ENCODE peak calls at places on chromosomes 11 and 22, in nine cellular contexts. F is stimulated activated CD4-positive, alpha-beta T cell treated with anti-CD3 and anti-CD28 coated beads, Interleukin-15, amount 100 ng/mL, for 24 hours; K is breast epithelium; Q is memory B cell; U is frontal cortex; B is MG63; P is upper lobe of right lung; Y is mucosa of gallbladder; A is foreskin fibroblast. I is an unnamed sample.

GRCh38 chr22:37428649-37429586 is 1.6 kb upstream of the ELFN2 start:
- DNase-seq in B (peak; percentile 47), U (no peak), P (no peak), Y (peak; percentile 31), Q (peak; percentile 57), F (peak; percentile 73), K (no peak), A (peak; percentile 75), I (peak; percentile 46)

GRCh38 chr11:132523929-132524328 is 1008.4 kb downstream of the OPCML start:
- DNase-seq in U (no peak), F (no peak), Y (no peak), P (no peak), A (no peak), K (no peak), Q (no peak), B (peak; percentile 2), I (no peak)

GRCh38 chr11:15660496-15660895 is 545.8 kb downstream of the INSC start:
- DNase-seq in K (no peak), B (no peak), P (no peak), Y (no peak), Q (no peak), A (no peak), U (no peak), F (no peak), I (no peak)

GRCh38 chr11:40425168-40425567 is 1034.3 kb downstream of the LRRC4C start:
- DNase-seq in B (no peak), F (no peak), Y (no peak), U (no peak), Q (no peak), A (no peak), P (no peak), K (no peak), I (no peak)

GRCh38 chr11:65427691-65428577 is 5.3 kb downstream of the NEAT1 start:
- DNase-seq in K (peak; percentile 51), F (peak; percentile 60), A (peak; percentile 82), Y (no peak), B (peak; percentile 72), U (no peak), P (peak; percentile 65), Q (no peak), I (no peak)

GRCh38 chr11:134258577-134258976 is 5.2 kb downstream of the ACAD8 start:
- DNase-seq in Q (no peak), P (no peak), F (no peak), Y (no peak), A (no peak), U (no peak), K (no peak), B (no peak), I (no peak)

GRCh38 chr11:76313913-76314740 is 66.8 kb downstream of the THAP12 start:
- DNase-seq in A (peak; percentile 44), Y (no peak), U (no peak), F (no peak), B (no peak), Q (no peak), K (no peak), P (no peak), I (no peak)

GRCh38 chr22:31210830-31211503 is 1.1 kb upstream of the LIMK2 start:
- DNase-seq in U (no peak), A (peak; percentile 33), F (peak; percentile 16), Q (no peak), Y (no peak), B (no peak), P (no peak), K (no peak), I (no peak)

GRCh38 chr22:36644333-36644757 is 59.2 kb downstream of the CACNG2 start:
- DNase-seq in P (no peak), K (no peak), Y (peak; percentile 75), B (peak; percentile 52), U (no peak), F (peak; percentile 11), A (peak; percentile 94), Q (no peak), I (peak; percentile 47)

GRCh38 chr22:50425179-50425916 is 49.5 kb downstream of the SBF1 start:
- DNase-seq in A (no peak), Q (no peak), U (no peak), P (no peak), Y (no peak), F (no peak), K (no peak), B (no peak), I (no peak)

GRCh38 chr11:33000181-33000580 is 15.5 kb upstream of the DEPDC7 start:
- DNase-seq in P (no peak), Y (no peak), K (no peak), F (no peak), Q (no peak), A (peak; percentile 86), B (no peak), U (no peak), I (no peak)

GRCh38 chr11:1348146-1348545 is 38.7 kb upstream of the TOLLIP start:
- DNase-seq in F (no peak), U (no peak), A (no peak), Q (no peak), Y (no peak), B (no peak), K (no peak), P (peak; percentile 32), I (no peak)

GRCh38 chr11:1810761-1811160 is 24.0 kb upstream of the SYT8 start:
- DNase-seq in A (no peak), Q (no peak), F (no peak), U (no peak), P (no peak), Y (no peak), B (no peak), K (no peak), I (no peak)

GRCh38 chr11:38835986-38836385 is 2237.9 kb upstream of the RAG2 start:
- DNase-seq in B (no peak), F (no peak), A (no peak), K (no peak), Y (no peak), P (no peak), Q (no peak), U (no peak), I (no peak)

GRCh38 chr22:23192558-23192957 is 12.2 kb downstream of the BCR start:
- DNase-seq in B (no peak), Y (no peak), F (no peak), A (no peak), Q (no peak), U (no peak), P (no peak), K (no peak), I (no peak)

GRCh38 chr22:46528121-46528610 is 9.3 kb downstream of the CELSR1 start:
- DNase-seq in B (peak; percentile 38), A (peak; percentile 22), F (peak; percentile 15), K (no peak), P (no peak), Q (no peak), U (no peak), Y (no peak), I (no peak)

GRCh38 chr11:48116843-48117242 is 99.8 kb upstream of the OR4B1 start:
- DNase-seq in U (no peak), P (no peak), Y (no peak), F (peak; percentile 23), Q (no peak), K (no peak), B (no peak), A (peak; percentile 33), I (no peak)

GRCh38 chr11:3853935-3854659 is 1.4 kb upstream of the STIM1 start:
- DNase-seq in F (peak; percentile 74), K (no peak), U (no peak), Y (peak; percentile 52), Q (peak; percentile 81), A (no peak), B (no peak), P (no peak), I (no peak)

GRCh38 chr11:125505518-125505917 is 9.5 kb upstream of the FEZ1 start:
- DNase-seq in P (no peak), Y (no peak), K (no peak), B (no peak), A (no peak), F (no peak), U (no peak), Q (no peak), I (no peak)

GRCh38 chr11:19349340-19350025 is 108.7 kb upstream of the E2F8 start:
- DNase-seq in K (no peak), Y (no peak), F (no peak), U (no peak), P (no peak), Q (no peak), A (no peak), B (no peak), I (no peak)

GRCh38 chr11:125062931-125063428 is at the start of gene SLC37A2:
- DNase-seq in Q (peak; percentile 71), P (peak; percentile 88), A (peak; percentile 86), F (peak; percentile 69), Y (peak; percentile 52), K (no peak), U (peak; percentile 79), B (peak; percentile 73), I (peak; percentile 36)

GRCh38 chr11:7927635-7928034 is 3.4 kb downstream of the OR10A6 start:
- DNase-seq in K (no peak), B (no peak), A (peak; percentile 37), Q (no peak), Y (no peak), P (no peak), F (no peak), U (no peak), I (no peak)

GRCh38 chr11:65546217-65546958 is 11.8 kb downstream of the LTBP3 start:
- DNase-seq in K (peak; percentile 94), F (peak; percentile 98), Y (peak; percentile 93), P (peak; percentile 98), B (no peak), A (peak; percentile 43), U (peak; percentile 82), Q (peak; percentile 99), I (no peak)

GRCh38 chr11:47784785-47785381 is 17.7 kb upstream of the FNBP4 start:
- DNase-seq in U (no peak), Y (no peak), P (no peak), K (no peak), A (no peak), F (no peak), B (no peak), Q (no peak), I (no peak)

GRCh38 chr11:37072538-37072937 is 474.5 kb upstream of the RAG2 start:
- DNase-seq in U (no peak), A (no peak), F (no peak), P (no peak), K (no peak), B (no peak), Y (no peak), Q (no peak), I (no peak)

GRCh38 chr11:47408598-47409439 is 429 bp downstream of the SLC39A13 start:
- DNase-seq in Y (peak; percentile 48), Q (no peak), U (no peak), K (peak; percentile 68), P (peak; percentile 71), A (peak; percentile 95), B (peak; percentile 84), F (no peak), I (no peak)

GRCh38 chr22:31734512-31734911 is 15.4 kb downstream of the PRR14L start:
- DNase-seq in B (peak; percentile 15), U (no peak), K (no peak), F (no peak), A (peak; percentile 87), P (no peak), Y (no peak), Q (no peak), I (no peak)

I was measured in NT2/D1.